ENCODE peak calls at places on chromosomes 1 and 21, in six cellular contexts. One of them, this sample, is unnamed. For H3K36me3, the result is how much of the 10 kb centered on the place peaks cover.

GRCh38 chr1:153389394-153389793 is 1.5 kb downstream of the S100A8 start:
- DNase-seq in left ventricle myocardium inferior: no peak
- DNase-seq in SK-N-MC: no peak
- DNase-seq in ovary: no peak
- DNase-seq in pancreas: no peak
- DNase-seq in suprapubic skin: no peak
- DNase-seq in this sample: no peak

GRCh38 chr1:117830222-117830621 is 99.2 kb downstream of the GDAP2 start:
- DNase-seq in left ventricle myocardium inferior: no peak
- DNase-seq in SK-N-MC: no peak
- DNase-seq in ovary: no peak
- DNase-seq in pancreas: no peak
- DNase-seq in suprapubic skin: no peak
- DNase-seq in this sample: no peak

GRCh38 chr1:48611841-48612240 is 139.8 kb upstream of the SPATA6 start:
- DNase-seq in left ventricle myocardium inferior: no peak
- DNase-seq in SK-N-MC: no peak
- DNase-seq in ovary: no peak
- DNase-seq in pancreas: no peak
- DNase-seq in suprapubic skin: no peak
- DNase-seq in this sample: no peak

GRCh38 chr1:184051138-184051484 is 419 bp upstream of the TSEN15 start:
- DNase-seq in left ventricle myocardium inferior: no peak
- DNase-seq in SK-N-MC: no peak
- DNase-seq in ovary: no peak
- DNase-seq in pancreas: no peak
- DNase-seq in suprapubic skin: no peak
- DNase-seq in this sample: peak

GRCh38 chr1:32977546-32978087 is 13.0 kb upstream of the RNF19B start:
- DNase-seq in left ventricle myocardium inferior: no peak
- DNase-seq in SK-N-MC: no peak
- DNase-seq in ovary: no peak
- DNase-seq in pancreas: no peak
- DNase-seq in suprapubic skin: no peak
- DNase-seq in this sample: no peak

GRCh38 chr1:243286409-243287127 is 30.7 kb downstream of the SDCCAG8 start:
- DNase-seq in left ventricle myocardium inferior: no peak
- DNase-seq in SK-N-MC: no peak
- DNase-seq in ovary: no peak
- DNase-seq in pancreas: no peak
- DNase-seq in suprapubic skin: no peak
- DNase-seq in this sample: no peak

GRCh38 chr1:176450526-176450925 is 12.4 kb upstream of the PAPPA2 start:
- DNase-seq in left ventricle myocardium inferior: no peak
- DNase-seq in SK-N-MC: no peak
- DNase-seq in ovary: no peak
- DNase-seq in pancreas: no peak
- DNase-seq in suprapubic skin: no peak
- DNase-seq in this sample: no peak

GRCh38 chr1:108503062-108503740 is 53.1 kb downstream of the NBPF6 start:
- DNase-seq in left ventricle myocardium inferior: no peak
- DNase-seq in SK-N-MC: no peak
- DNase-seq in ovary: no peak
- DNase-seq in pancreas: no peak
- DNase-seq in suprapubic skin: no peak
- DNase-seq in this sample: no peak

GRCh38 chr1:196115641-196116040 is 492.6 kb downstream of the KCNT2 start:
- DNase-seq in left ventricle myocardium inferior: peak
- DNase-seq in SK-N-MC: no peak
- DNase-seq in ovary: no peak
- DNase-seq in pancreas: peak
- DNase-seq in suprapubic skin: no peak
- DNase-seq in this sample: peak

GRCh38 chr1:93437976-93438605 is 9.8 kb upstream of the FNBP1L start:
- DNase-seq in left ventricle myocardium inferior: no peak
- DNase-seq in SK-N-MC: peak
- DNase-seq in ovary: no peak
- DNase-seq in pancreas: no peak
- DNase-seq in suprapubic skin: no peak
- DNase-seq in this sample: no peak

GRCh38 chr1:115507256-115507589 is 134.5 kb upstream of the VANGL1 start:
- DNase-seq in left ventricle myocardium inferior: no peak
- DNase-seq in SK-N-MC: no peak
- DNase-seq in ovary: peak
- DNase-seq in pancreas: no peak
- DNase-seq in suprapubic skin: no peak
- DNase-seq in this sample: peak

GRCh38 chr1:78171736-78172590 is 126.2 kb downstream of the GIPC2 start:
- DNase-seq in left ventricle myocardium inferior: no peak
- DNase-seq in SK-N-MC: no peak
- DNase-seq in ovary: no peak
- DNase-seq in pancreas: no peak
- DNase-seq in suprapubic skin: no peak
- DNase-seq in this sample: no peak

GRCh38 chr1:115426990-115427389 is 88.9 kb upstream of the NGF start:
- DNase-seq in left ventricle myocardium inferior: no peak
- DNase-seq in SK-N-MC: no peak
- DNase-seq in ovary: no peak
- DNase-seq in pancreas: no peak
- DNase-seq in suprapubic skin: no peak
- DNase-seq in this sample: no peak

GRCh38 chr1:17139637-17140036 is 20.4 kb upstream of the PADI2 start:
- DNase-seq in left ventricle myocardium inferior: no peak
- DNase-seq in SK-N-MC: no peak
- DNase-seq in ovary: no peak
- DNase-seq in pancreas: no peak
- DNase-seq in suprapubic skin: no peak
- DNase-seq in this sample: no peak

GRCh38 chr1:167599839-167600581 is 30.0 kb upstream of the RCSD1 start:
- DNase-seq in left ventricle myocardium inferior: peak
- DNase-seq in SK-N-MC: no peak
- DNase-seq in ovary: no peak
- DNase-seq in pancreas: no peak
- DNase-seq in suprapubic skin: no peak
- DNase-seq in this sample: peak

GRCh38 chr1:194117582-194117981 is 931.2 kb upstream of the B3GALT2 start:
- DNase-seq in left ventricle myocardium inferior: no peak
- DNase-seq in SK-N-MC: no peak
- DNase-seq in ovary: no peak
- DNase-seq in pancreas: no peak
- DNase-seq in suprapubic skin: no peak
- DNase-seq in this sample: no peak

GRCh38 chr1:243731974-243732373 is 118.1 kb downstream of the AKT3 start:
- DNase-seq in left ventricle myocardium inferior: no peak
- DNase-seq in SK-N-MC: no peak
- DNase-seq in ovary: no peak
- DNase-seq in pancreas: no peak
- DNase-seq in suprapubic skin: no peak
- DNase-seq in this sample: no peak

GRCh38 chr1:229862017-229862774 is 204.8 kb upstream of the GALNT2 start:
- DNase-seq in left ventricle myocardium inferior: no peak
- DNase-seq in SK-N-MC: no peak
- DNase-seq in ovary: peak
- DNase-seq in pancreas: no peak
- DNase-seq in suprapubic skin: no peak
- DNase-seq in this sample: no peak

GRCh38 chr1:9960705-9961562 is 17.7 kb downstream of the NMNAT1 start:
- DNase-seq in left ventricle myocardium inferior: no peak
- DNase-seq in SK-N-MC: no peak
- DNase-seq in ovary: no peak
- DNase-seq in pancreas: no peak
- DNase-seq in suprapubic skin: no peak
- DNase-seq in this sample: peak
- H3K27ac ChIP-seq in left ventricle myocardium inferior: no peak
- H3K27ac ChIP-seq in SK-N-MC: no peak
- H3K27ac ChIP-seq in ovary: no peak
- H3K27ac ChIP-seq in pancreas: no peak
- H3K27ac ChIP-seq in suprapubic skin: no peak
- H3K27ac ChIP-seq in this sample: no peak

GRCh38 chr1:42944207-42944928 is 14.3 kb downstream of the SLC2A1 start:
- DNase-seq in left ventricle myocardium inferior: peak
- DNase-seq in SK-N-MC: no peak
- DNase-seq in ovary: no peak
- DNase-seq in pancreas: peak
- DNase-seq in suprapubic skin: no peak
- DNase-seq in this sample: peak
- H3K36me3 ChIP-seq in left ventricle myocardium inferior: under half
- H3K36me3 ChIP-seq in SK-N-MC: under half
- H3K36me3 ChIP-seq in ovary: under half
- H3K36me3 ChIP-seq in pancreas: under half
- H3K36me3 ChIP-seq in suprapubic skin: under half
- H3K36me3 ChIP-seq in this sample: under half

DNA sequence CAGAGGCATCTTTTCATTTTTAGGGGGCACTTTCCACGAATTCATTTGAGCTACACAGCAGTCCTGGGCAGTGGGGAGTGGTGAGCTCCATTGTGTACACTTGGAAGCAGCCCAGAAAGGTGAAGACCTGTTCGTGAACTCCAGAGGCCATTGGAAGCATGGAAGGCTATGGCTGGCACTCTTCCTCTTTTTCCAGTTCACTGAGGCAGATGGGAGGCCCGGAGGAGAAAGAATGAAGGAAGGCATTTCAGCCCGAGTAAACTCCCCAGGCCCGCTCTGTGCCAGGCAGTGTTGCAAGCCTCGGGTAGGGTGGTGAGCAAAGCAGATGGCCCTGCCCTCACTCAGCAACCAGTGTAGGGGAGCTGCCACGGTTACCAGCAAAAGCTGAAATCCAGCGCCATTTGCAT is 673 bp upstream of the DHCR24 start:
- DNase-seq in left ventricle myocardium inferior: no peak
- DNase-seq in SK-N-MC: no peak
- DNase-seq in ovary: peak
- DNase-seq in pancreas: no peak
- DNase-seq in suprapubic skin: peak
- DNase-seq in this sample: peak
- H3K27ac ChIP-seq in left ventricle myocardium inferior: peak
- H3K27ac ChIP-seq in SK-N-MC: peak
- H3K27ac ChIP-seq in ovary: no peak
- H3K27ac ChIP-seq in pancreas: peak
- H3K27ac ChIP-seq in suprapubic skin: peak
- H3K27ac ChIP-seq in this sample: no peak

GRCh38 chr1:70220015-70220414 is 1.2 kb upstream of the SRSF11 start:
- DNase-seq in left ventricle myocardium inferior: no peak
- DNase-seq in SK-N-MC: no peak
- DNase-seq in ovary: no peak
- DNase-seq in pancreas: no peak
- DNase-seq in suprapubic skin: no peak
- DNase-seq in this sample: no peak
- H3K36me3 ChIP-seq in left ventricle myocardium inferior: under half
- H3K36me3 ChIP-seq in SK-N-MC: half or more
- H3K36me3 ChIP-seq in ovary: under half
- H3K36me3 ChIP-seq in pancreas: under half
- H3K36me3 ChIP-seq in suprapubic skin: under half
- H3K36me3 ChIP-seq in this sample: under half

GRCh38 chr21:45994086-45994661 is 12.6 kb downstream of the COL6A1 start:
- DNase-seq in left ventricle myocardium inferior: peak
- DNase-seq in SK-N-MC: no peak
- DNase-seq in ovary: peak
- DNase-seq in pancreas: no peak
- DNase-seq in suprapubic skin: peak
- DNase-seq in this sample: peak
- H3K27ac ChIP-seq in left ventricle myocardium inferior: peak
- H3K27ac ChIP-seq in SK-N-MC: no peak
- H3K27ac ChIP-seq in ovary: peak
- H3K27ac ChIP-seq in pancreas: no peak
- H3K27ac ChIP-seq in suprapubic skin: peak
- H3K27ac ChIP-seq in this sample: no peak

DNA sequence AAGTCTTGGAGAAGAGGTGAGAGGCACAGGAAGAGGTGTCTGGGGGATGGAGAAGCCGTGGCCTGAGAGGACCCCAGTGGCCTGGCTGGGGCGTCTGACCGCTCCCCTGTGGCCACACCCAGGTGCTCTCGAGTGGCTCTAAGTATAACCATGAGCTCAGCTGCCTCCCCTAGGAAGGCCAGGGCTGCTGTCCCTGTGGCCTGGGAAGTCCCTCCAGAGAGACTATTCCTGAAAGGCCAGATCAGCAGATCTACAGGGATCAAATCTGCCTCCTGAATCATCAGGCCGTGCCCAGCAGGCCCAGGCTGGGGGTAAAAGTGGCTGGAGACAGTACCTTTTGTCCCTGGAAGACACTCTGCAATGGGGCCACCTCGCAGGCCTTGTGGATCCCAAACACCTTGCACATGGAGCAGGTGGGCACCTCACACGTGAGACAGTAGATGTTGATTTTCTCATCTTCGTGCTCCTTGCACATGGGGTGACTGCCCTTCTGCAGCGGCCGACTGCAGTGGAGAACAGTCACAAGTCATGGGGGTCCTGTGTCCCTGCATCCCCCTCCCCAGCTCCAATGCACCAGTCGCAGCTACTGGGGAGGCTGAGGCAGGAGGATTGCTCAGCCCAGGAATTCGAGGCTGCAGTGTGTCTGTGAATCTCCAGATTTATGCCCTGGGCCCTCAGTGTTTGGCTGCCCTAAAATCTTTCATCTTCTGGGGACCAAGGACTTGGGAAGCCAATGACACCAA is 6.4 kb downstream of the TRIM63 start:
- DNase-seq in left ventricle myocardium inferior: no peak
- DNase-seq in SK-N-MC: no peak
- DNase-seq in ovary: no peak
- DNase-seq in pancreas: no peak
- DNase-seq in suprapubic skin: no peak
- DNase-seq in this sample: no peak
- H3K36me3 ChIP-seq in left ventricle myocardium inferior: half or more
- H3K36me3 ChIP-seq in SK-N-MC: under half
- H3K36me3 ChIP-seq in ovary: under half
- H3K36me3 ChIP-seq in pancreas: under half
- H3K36me3 ChIP-seq in suprapubic skin: under half
- H3K36me3 ChIP-seq in this sample: under half